ENCODE peak calls at places on chromosomes 13 and 19, in nine cellular contexts. H, O, A, W, C, I, P, Q and D are unnamed samples.
A peak's percentile ranks its signal among the peaks of the same experiment; 100 is the strongest.

GRCh38 chr13:26045123-26045522 is 6.7 kb downstream of the SHISA2 start:
- DNase-seq in H (no peak), O (no peak), A (no peak), W (no peak), C (no peak), I (no peak), P (no peak), Q (no peak), D (no peak)

GRCh38 chr13:108346376-108346775 is 76.9 kb downstream of the TNFSF13B start:
- DNase-seq in H (no peak), O (no peak), A (peak; percentile 63), W (no peak), C (no peak), I (peak; percentile 19), P (no peak), Q (no peak), D (no peak)

GRCh38 chr13:109401891-109402290 is 384.5 kb downstream of the IRS2 start:
- DNase-seq in H (no peak), O (no peak), A (no peak), W (no peak), C (no peak), I (no peak), P (no peak), Q (no peak), D (no peak)

GRCh38 chr13:105030851-105031250 is 1504.6 kb downstream of the EFNB2 start:
- DNase-seq in H (no peak), O (no peak), A (no peak), W (no peak), C (no peak), I (no peak), P (no peak), Q (no peak), D (no peak)

GRCh38 chr13:105979131-105979530 is 556.3 kb downstream of the EFNB2 start:
- DNase-seq in H (no peak), O (no peak), A (no peak), W (no peak), C (no peak), I (no peak), P (no peak), Q (no peak), D (no peak)

GRCh38 chr13:60733933-60734332 is 336.9 kb downstream of the TDRD3 start:
- DNase-seq in H (no peak), O (no peak), A (no peak), W (no peak), C (no peak), I (no peak), P (no peak), Q (no peak), D (no peak)

GRCh38 chr13:73107970-73108369 is 49.2 kb downstream of the KLF5 start:
- DNase-seq in H (no peak), O (no peak), A (no peak), W (no peak), C (no peak), I (no peak), P (no peak), Q (no peak), D (no peak)

GRCh38 chr19:16588089-16588823 is 16.0 kb upstream of the SLC35E1 start:
- DNase-seq in H (no peak), O (no peak), A (no peak), W (no peak), C (no peak), I (peak; percentile 70), P (no peak), Q (peak; percentile 95), D (peak; percentile 70)

GRCh38 chr19:29014857-29015436 is 198.0 kb downstream of the UQCRFS1 start:
- DNase-seq in H (no peak), O (no peak), A (peak; percentile 58), W (no peak), C (no peak), I (no peak), P (no peak), Q (no peak), D (no peak)

GRCh38 chr19:10290876-10291553 is 1.3 kb downstream of the ICAM5 start:
- DNase-seq in H (no peak), O (no peak), A (peak; percentile 82), W (peak; percentile 75), C (no peak), I (peak; percentile 47), P (peak; percentile 66), Q (peak; percentile 42), D (no peak)

GRCh38 chr13:53151692-53152421 is 123.2 kb downstream of the OLFM4 start:
- DNase-seq in H (no peak), O (peak; percentile 71), A (peak; percentile 86), W (peak; percentile 54), C (peak; percentile 70), I (no peak), P (peak; percentile 26), Q (peak; percentile 68), D (peak; percentile 5)

GRCh38 chr19:3270908-3271307 is 46.4 kb downstream of the CELF5 start:
- DNase-seq in H (no peak), O (peak; percentile 8), A (peak; percentile 77), W (peak; percentile 49), C (peak; percentile 78), I (peak; percentile 47), P (no peak), Q (peak; percentile 58), D (no peak)

GRCh38 chr13:32023698-32024097 is 7.9 kb upstream of the FRY start:
- DNase-seq in H (no peak), O (no peak), A (no peak), W (no peak), C (no peak), I (no peak), P (no peak), Q (no peak), D (no peak)

GRCh38 chr19:46913852-46914430 is 53.1 kb downstream of the ARHGAP35 start:
- DNase-seq in H (no peak), O (peak; percentile 25), A (no peak), W (peak; percentile 60), C (no peak), I (no peak), P (peak; percentile 45), Q (peak; percentile 35), D (no peak)

GRCh38 chr13:90238433-90238832 is 1109.1 kb upstream of the MIR17HG start:
- DNase-seq in H (no peak), O (no peak), A (peak; percentile 51), W (peak; percentile 53), C (no peak), I (no peak), P (no peak), Q (no peak), D (no peak)

GRCh38 chr19:46935066-46935663 is 74.4 kb downstream of the ARHGAP35 start:
- DNase-seq in H (no peak), O (no peak), A (no peak), W (no peak), C (no peak), I (no peak), P (no peak), Q (peak; percentile 43), D (no peak)

GRCh38 chr13:31023126-31023525 is 90.7 kb downstream of the TEX26 start:
- DNase-seq in H (no peak), O (no peak), A (no peak), W (no peak), C (no peak), I (no peak), P (no peak), Q (no peak), D (no peak)

GRCh38 chr19:48842744-48843162 is 6.5 kb upstream of the HSD17B14 start:
- DNase-seq in H (no peak), O (peak; percentile 56), A (peak; percentile 84), W (peak; percentile 55), C (peak; percentile 55), I (peak; percentile 9), P (peak; percentile 63), Q (peak; percentile 76), D (no peak)

GRCh38 chr19:31110331-31110730 is 238.9 kb downstream of the TSHZ3 start:
- DNase-seq in H (no peak), O (no peak), A (peak; percentile 75), W (peak; percentile 33), C (no peak), I (no peak), P (peak; percentile 78), Q (no peak), D (no peak)

GRCh38 chr19:16345457-16345856 is 20.8 kb downstream of the KLF2 start:
- DNase-seq in H (no peak), O (no peak), A (no peak), W (no peak), C (no peak), I (no peak), P (no peak), Q (no peak), D (no peak)

GRCh38 chr13:104750377-104750776 is 1684.2 kb upstream of the SLC10A2 start:
- DNase-seq in H (no peak), O (no peak), A (no peak), W (peak; percentile 3), C (no peak), I (no peak), P (no peak), Q (no peak), D (no peak)

GRCh38 chr19:41845051-41845590 is 279 bp downstream of the DMRTC2 start:
- DNase-seq in H (no peak), O (no peak), A (no peak), W (no peak), C (no peak), I (no peak), P (no peak), Q (no peak), D (no peak)

GRCh38 chr13:62084728-62085127 is 669.1 kb upstream of the PCDH20 start:
- DNase-seq in H (no peak), O (no peak), A (no peak), W (no peak), C (no peak), I (no peak), P (no peak), Q (no peak), D (no peak)

GRCh38 chr13:29861694-29862110 is 11.3 kb upstream of the UBL3 start:
- DNase-seq in H (no peak), O (no peak), A (no peak), W (peak; percentile 100), C (no peak), I (no peak), P (peak; percentile 89), Q (no peak), D (no peak)

GRCh38 chr13:41520016-41520698 is 62.8 kb downstream of the RGCC start:
- DNase-seq in H (no peak), O (no peak), A (no peak), W (no peak), C (no peak), I (no peak), P (no peak), Q (no peak), D (no peak)

GRCh38 chr19:34316741-34317241 is 48.2 kb upstream of the GPI start:
- DNase-seq in H (no peak), O (no peak), A (no peak), W (peak; percentile 68), C (no peak), I (no peak), P (peak; percentile 14), Q (peak; percentile 35), D (no peak)

GRCh38 chr19:27821418-27822018 is 1391.4 kb downstream of the UQCRFS1 start:
- DNase-seq in H (no peak), O (no peak), A (no peak), W (no peak), C (no peak), I (no peak), P (no peak), Q (no peak), D (no peak)

GRCh38 chr19:16386619-16387240 is 62.1 kb downstream of the KLF2 start:
- DNase-seq in H (no peak), O (peak; percentile 56), A (peak; percentile 85), W (peak; percentile 53), C (peak; percentile 0), I (peak; percentile 60), P (peak; percentile 82), Q (peak; percentile 80), D (no peak)

GRCh38 chr19:11737964-11738745 is 591 bp downstream of the ZNF823 start:
- DNase-seq in H (peak; percentile 73), O (peak; percentile 44), A (peak; percentile 82), W (peak; percentile 37), C (no peak), I (peak; percentile 6), P (peak; percentile 52), Q (peak; percentile 57), D (peak; percentile 34)

GRCh38 chr13:114082849-114083645 is 49.4 kb downstream of the RASA3 start:
- DNase-seq in H (no peak), O (no peak), A (peak; percentile 42), W (no peak), C (no peak), I (no peak), P (no peak), Q (no peak), D (no peak)

GRCh38 chr19:52600639-52601024 is 30.5 kb downstream of the ZNF701 start:
- DNase-seq in H (no peak), O (no peak), A (no peak), W (no peak), C (no peak), I (no peak), P (no peak), Q (peak; percentile 35), D (no peak)